ENCODE peak calls at places on chromosomes 5 and 9, in five cellular contexts. Y is sigmoid colon, K is transverse colon, T is upper lobe of left lung, J is suprapubic skin. N is an unnamed sample.

GRCh38 chr5:98755406-98755805 is 18.1 kb upstream of the RGMB start:
- DNase-seq in J (no peak), T (no peak), Y (no peak), K (no peak), N (no peak)

GRCh38 chr5:74275204-74275992 is 365.1 kb downstream of the ENC1 start:
- DNase-seq in J (no peak), K (no peak), T (no peak), Y (no peak), N (no peak)

GRCh38 chr5:52692039-52692438 is 95.7 kb upstream of the ITGA1 start:
- DNase-seq in Y (no peak), J (no peak), T (no peak), K (no peak), N (no peak)

GRCh38 chr5:91225848-91226686 is 157.1 kb downstream of the ARRDC3 start:
- DNase-seq in K (peak), T (no peak), Y (no peak), J (no peak), N (peak)

GRCh38 chr9:73037613-73038012 is 84.8 kb upstream of the ALDH1A1 start:
- DNase-seq in Y (no peak), T (no peak), K (no peak), J (no peak), N (no peak)

GRCh38 chr9:129287595-129288305 is 109.7 kb upstream of the IER5L start:
- DNase-seq in J (peak), T (peak), Y (peak), K (no peak), N (no peak)

GRCh38 chr5:158234323-158235158 is 375.6 kb upstream of the CLINT1 start:
- DNase-seq in K (no peak), T (no peak), J (no peak), Y (no peak), N (no peak)

GRCh38 chr9:16459421-16460148 is 410.9 kb downstream of the BNC2 start:
- DNase-seq in J (no peak), T (no peak), Y (no peak), K (no peak), N (no peak)

GRCh38 chr9:91486699-91487497 is 63.3 kb upstream of the NFIL3 start:
- DNase-seq in T (no peak), K (no peak), J (no peak), Y (no peak), N (no peak)

GRCh38 chr5:154758501-154758900 is 3.3 kb downstream of the LARP1 start:
- DNase-seq in K (no peak), Y (no peak), T (no peak), J (no peak), N (no peak)

GRCh38 chr5:16805478-16805877 is 130.6 kb downstream of the MYO10 start:
- DNase-seq in T (no peak), K (no peak), J (no peak), Y (no peak), N (no peak)

GRCh38 chr9:130886981-130887380 is 9.6 kb downstream of the QRFP start:
- DNase-seq in Y (no peak), J (no peak), T (no peak), K (no peak), N (no peak)

GRCh38 chr9:130186051-130186450 is 13.8 kb downstream of the NCS1 start:
- DNase-seq in Y (peak), J (no peak), T (peak), K (no peak), N (no peak)

GRCh38 chr5:40676643-40677333 is 2.9 kb upstream of the PTGER4 start:
- DNase-seq in Y (peak), K (no peak), J (no peak), T (no peak), N (no peak)

GRCh38 chr5:143957455-143957854 is 145.5 kb downstream of the HMHB1 start:
- DNase-seq in Y (no peak), T (no peak), K (no peak), J (no peak), N (no peak)

GRCh38 chr5:137195483-137195882 is 303.6 kb downstream of the SPOCK1 start:
- DNase-seq in J (no peak), Y (no peak), K (no peak), T (no peak), N (no peak)

GRCh38 chr9:98899399-98900056 is 44.2 kb upstream of the COL15A1 start:
- DNase-seq in J (no peak), T (no peak), Y (no peak), K (peak), N (no peak)

GRCh38 chr5:140548300-140548688 is 832 bp downstream of the EIF4EBP3 start:
- DNase-seq in T (no peak), K (peak), Y (no peak), J (no peak), N (peak)

GRCh38 chr5:140549237-140550144 is 2.0 kb downstream of the EIF4EBP3 start:
- DNase-seq in K (peak), Y (peak), J (peak), T (no peak), N (peak)

GRCh38 chr5:140548791-140549190 is 1.3 kb downstream of the EIF4EBP3 start:
- DNase-seq in K (no peak), T (no peak), J (peak), Y (peak), N (no peak)

GRCh38 chr5:140546851-140547507 is 483 bp upstream of the EIF4EBP3 start:
- DNase-seq in J (peak), K (peak), Y (no peak), T (no peak), N (no peak)

GRCh38 chr5:140547508-140548299 is at the start of gene EIF4EBP3:
- DNase-seq in Y (peak), J (peak), K (peak), T (peak), N (peak)
- TF ChIP-seq EP300 in Y (peak), J (no peak), K (peak), T (no peak), N (no peak)

DNA sequence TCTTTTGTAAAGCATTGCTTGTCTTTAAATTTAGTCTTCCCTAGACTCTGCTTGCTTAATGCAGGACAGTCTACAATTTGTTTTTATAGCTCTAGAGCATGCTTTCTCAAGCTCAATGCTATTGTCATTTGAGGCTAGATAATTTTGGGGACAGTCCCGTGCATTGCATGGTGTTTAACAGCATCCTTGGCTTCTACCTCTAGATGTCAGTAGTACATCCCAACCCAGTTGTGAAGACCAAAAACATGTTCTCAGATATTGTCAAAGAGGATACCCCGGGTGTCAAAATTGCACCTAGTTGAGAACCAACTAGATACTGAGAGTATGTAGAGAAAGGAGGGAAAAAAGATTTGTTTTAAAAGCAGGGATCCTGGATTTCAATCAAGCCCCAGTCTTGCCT is 277.5 kb downstream of the CEMIP2 start:
- DNase-seq in Y (no peak), T (no peak), K (no peak), J (no peak), N (no peak)
- TF ChIP-seq POLR2AphosphoS5 in Y (no peak), T (no peak), K (no peak), J (no peak), N (no peak)

DNA sequence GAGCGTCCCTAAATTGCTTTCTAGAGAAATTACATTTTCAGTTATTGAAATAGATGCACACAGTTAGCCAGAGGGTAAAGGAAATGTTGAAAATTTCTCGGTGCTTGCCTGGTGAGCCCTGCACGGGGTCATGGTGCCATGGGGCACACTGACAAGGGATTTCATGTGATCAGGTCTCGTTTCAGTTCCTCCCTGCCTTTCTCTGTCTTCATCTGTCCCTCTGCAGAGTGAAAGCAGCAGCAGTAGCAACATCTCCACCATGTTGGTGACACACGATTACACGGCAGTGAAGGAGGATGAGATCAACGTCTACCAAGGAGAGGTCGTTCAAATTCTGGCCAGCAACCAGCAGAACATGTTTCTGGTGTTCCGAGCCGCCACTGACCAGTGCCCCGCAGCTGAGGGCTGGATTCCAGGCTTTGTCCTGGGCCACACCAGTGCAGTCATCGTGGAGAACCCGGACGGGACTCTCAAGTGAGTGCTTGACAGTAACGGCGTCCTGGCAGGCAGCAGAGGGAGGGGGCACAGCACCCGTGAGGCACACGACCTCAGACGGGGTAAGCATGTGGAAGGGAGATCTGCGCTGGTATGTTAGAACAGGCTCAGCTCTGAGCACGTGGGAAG is 89.1 kb upstream of the OTULINL start:
- DNase-seq in K (no peak), Y (no peak), J (no peak), T (no peak), N (no peak)
- TF ChIP-seq EP300 in K (no peak), Y (no peak), J (no peak), T (no peak), N (no peak)

GRCh38 chr9:136093331-136093986 is 1.6 kb downstream of the NACC2 start:
- DNase-seq in T (peak), Y (no peak), J (no peak), K (no peak), N (peak)

GRCh38 chr9:136093995-136094881 is 851 bp downstream of the NACC2 start:
- DNase-seq in J (peak), K (peak), Y (peak), T (peak), N (peak)

GRCh38 chr9:136095495-136096058 is 488 bp upstream of the NACC2 start:
- DNase-seq in T (peak), J (no peak), K (no peak), Y (no peak), N (peak)

GRCh38 chr9:136096505-136097001 is 1.5 kb upstream of the NACC2 start:
- DNase-seq in Y (no peak), J (no peak), K (no peak), T (no peak), N (no peak)

DNA sequence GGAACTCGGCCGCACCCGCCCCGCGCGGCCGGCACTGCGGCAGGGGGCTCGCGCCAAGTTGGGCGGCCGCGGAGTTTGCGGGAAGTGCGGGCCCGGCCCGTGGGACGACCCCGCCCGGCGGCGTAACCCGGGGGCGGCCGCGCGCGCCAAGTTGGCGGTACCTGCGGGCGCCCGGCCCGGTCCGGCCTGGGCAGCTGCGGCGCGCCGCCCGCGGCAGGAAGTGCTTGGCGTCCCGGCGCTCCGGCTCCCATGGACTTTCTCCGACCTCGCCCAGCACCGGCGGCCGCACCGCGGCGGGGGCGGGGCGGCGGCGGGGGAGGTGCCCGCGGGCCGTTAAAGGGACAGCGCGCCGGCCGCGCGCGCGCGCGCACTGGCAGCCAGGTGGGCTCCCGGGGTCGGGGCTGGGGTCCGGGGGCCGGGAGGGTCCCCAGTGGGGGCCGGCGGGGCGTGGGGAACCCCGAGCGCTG is at the start of gene NACC2:
- DNase-seq in K (peak), Y (no peak), T (peak), J (no peak), N (peak)
- TF ChIP-seq POLR2AphosphoS5 in K (no peak), Y (peak), T (peak), J (no peak), N (peak)

DNA sequence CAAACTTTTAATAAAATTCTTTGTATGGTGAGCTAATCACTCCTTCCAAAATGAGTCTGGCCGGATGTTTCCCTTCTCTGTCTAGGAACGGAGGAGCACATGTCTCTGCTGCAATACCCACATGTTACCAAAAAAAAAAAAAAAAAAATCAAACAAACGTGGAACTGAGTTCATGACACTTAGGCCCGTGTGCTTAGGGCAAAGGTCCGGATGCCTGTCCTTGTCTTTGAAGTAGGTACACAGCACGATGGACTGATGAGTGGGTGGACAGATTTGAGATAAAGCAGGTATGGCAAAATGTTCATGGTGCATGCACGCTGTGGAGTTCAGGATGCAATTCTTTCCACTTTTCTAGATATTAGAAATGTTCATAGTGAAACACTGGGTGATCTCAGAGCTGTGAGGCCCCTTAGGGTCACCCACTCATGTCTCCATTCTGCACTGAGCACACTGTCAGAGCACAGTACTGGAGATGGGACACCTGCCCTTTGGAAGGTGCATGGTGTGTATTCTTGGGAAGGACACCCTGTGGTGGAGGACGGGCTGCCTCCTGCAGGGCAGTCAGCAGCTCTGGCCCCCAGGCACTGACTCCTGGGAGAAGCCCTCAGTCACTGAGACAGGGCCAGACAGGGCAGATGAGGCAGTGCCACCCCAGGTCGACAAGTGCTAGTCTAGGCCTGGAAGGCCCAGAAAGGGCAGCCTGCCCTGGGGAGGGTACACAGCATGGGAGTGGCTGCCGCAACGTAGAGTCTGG is 43.6 kb downstream of the GADD45G start:
- DNase-seq in J (no peak), T (no peak), K (no peak), Y (peak), N (no peak)
- TF ChIP-seq EP300 in J (no peak), T (no peak), K (no peak), Y (no peak), N (no peak)

GRCh38 chr5:13029211-13029610 is 915.3 kb downstream of the DNAH5 start:
- DNase-seq in K (no peak), J (no peak), Y (no peak), T (no peak), N (no peak)
- TF ChIP-seq POLR2AphosphoS5 in K (no peak), J (no peak), Y (no peak), T (no peak), N (no peak)

DNA sequence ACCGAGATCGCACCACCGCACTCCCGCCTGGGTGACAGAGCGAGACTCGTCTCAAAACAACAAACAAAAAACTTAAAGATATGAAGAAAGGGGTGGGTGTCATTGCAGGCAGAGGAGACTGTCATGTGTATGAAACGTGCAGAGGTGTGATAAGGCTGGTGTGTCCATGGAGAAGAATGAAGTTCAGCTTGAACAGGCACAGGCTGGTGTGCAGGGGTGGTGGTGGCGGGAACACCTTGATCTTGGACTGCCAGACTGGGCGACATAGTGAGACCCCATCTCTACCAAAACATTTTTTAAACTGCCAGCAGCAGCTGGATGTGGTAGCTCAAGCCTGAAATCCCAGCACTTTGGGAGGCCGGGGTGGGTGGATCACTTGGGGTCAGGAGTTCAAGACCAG is 69.7 kb downstream of the UGCG start:
- DNase-seq in Y (no peak), K (no peak), T (no peak), J (no peak), N (no peak)
- TF ChIP-seq EP300 in Y (no peak), K (no peak), T (no peak), J (no peak), N (no peak)

DNA sequence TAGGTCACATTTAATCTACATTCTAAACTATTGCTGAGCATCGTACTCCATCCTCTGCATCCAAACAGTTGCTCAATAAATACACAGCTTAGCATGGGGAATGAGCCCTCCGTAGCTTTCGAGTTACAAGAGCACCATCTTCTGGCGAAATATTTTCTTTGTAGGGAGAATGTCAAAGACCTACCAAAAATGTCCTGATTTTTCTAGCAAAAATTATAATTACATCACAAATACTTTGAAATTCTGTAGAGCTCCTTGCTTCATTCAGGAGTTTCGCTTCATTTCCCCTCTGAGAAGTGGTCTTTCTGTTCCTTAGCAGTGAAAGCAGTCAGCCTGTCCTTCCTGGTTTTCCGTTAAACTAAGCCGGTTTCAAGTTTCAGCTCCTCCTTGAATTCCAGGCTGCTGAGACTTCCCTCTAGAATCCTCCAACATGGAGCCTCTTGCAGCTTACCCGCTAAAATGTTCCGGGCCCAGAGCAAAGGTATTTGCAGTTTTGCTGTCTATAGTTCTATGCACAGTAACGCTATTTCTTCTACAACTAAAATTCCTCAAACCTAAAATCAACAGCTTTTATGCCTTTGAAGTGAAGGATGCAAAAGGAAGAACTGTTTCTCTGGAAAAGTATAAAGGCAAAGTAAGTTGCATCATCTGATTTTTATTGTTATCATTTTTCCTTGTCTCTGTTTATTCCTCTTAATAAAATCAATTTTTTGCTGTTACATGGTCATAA is at the start of gene GPX8:
- DNase-seq in Y (no peak), T (no peak), K (no peak), J (no peak), N (no peak)
- TF ChIP-seq POLR2AphosphoS5 in Y (no peak), T (no peak), K (no peak), J (no peak), N (no peak)

GRCh38 chr5:124193371-124193789 is 553.1 kb downstream of the ZNF608 start:
- DNase-seq in Y (no peak), T (no peak), J (no peak), K (no peak), N (no peak)
- TF ChIP-seq EP300 in Y (no peak), T (no peak), J (no peak), K (no peak), N (no peak)

DNA sequence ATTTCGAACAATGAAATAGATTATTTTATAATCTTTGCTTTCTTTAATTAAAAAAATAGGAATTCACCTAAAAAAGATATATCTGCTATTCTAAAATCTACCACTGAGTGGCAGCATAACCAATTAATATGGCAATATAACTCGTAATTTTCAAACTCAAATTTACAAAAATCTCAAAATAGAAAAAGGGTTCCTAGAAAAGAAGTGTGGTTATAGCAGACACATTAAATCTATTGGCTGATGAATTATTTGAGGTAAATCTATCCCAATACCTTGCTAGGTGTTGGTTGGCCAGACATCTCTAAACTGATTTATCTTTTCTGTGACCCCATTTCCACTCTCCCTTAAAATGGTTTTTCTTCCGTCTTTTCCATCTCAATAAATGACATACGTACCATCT is 30.2 kb upstream of the NRG2 start:
- DNase-seq in Y (no peak), K (no peak), T (no peak), J (no peak), N (no peak)
- TF ChIP-seq POLR2AphosphoS5 in Y (no peak), K (no peak), T (no peak), J (no peak), N (no peak)